ENCODE peak calls at places on chromosomes 2 and 18, in five cellular contexts. One of them, this sample, is unnamed.

GRCh38 chr2:9392895-9393757 is 30.2 kb downstream of the ITGB1BP1 start:
- DNase-seq in sigmoid colon: peak; percentile 38
- DNase-seq in neural progenitor cell: peak; percentile 38
- DNase-seq in GM19239: no peak
- DNase-seq in mesenchymal stem cell: peak; percentile 36
- DNase-seq in this sample: no peak

GRCh38 chr2:219541611-219542180 is 1.9 kb downstream of the CHPF start:
- DNase-seq in neural progenitor cell: peak; percentile 87
- DNase-seq in GM19239: peak; percentile 94
- DNase-seq in mesenchymal stem cell: peak; percentile 74
- DNase-seq in sigmoid colon: peak; percentile 83
- DNase-seq in this sample: peak; percentile 93

GRCh38 chr2:158204741-158205165 is 103.1 kb downstream of the UPP2 start:
- DNase-seq in mesenchymal stem cell: peak; percentile 80
- DNase-seq in sigmoid colon: no peak
- DNase-seq in neural progenitor cell: no peak
- DNase-seq in GM19239: no peak
- DNase-seq in this sample: no peak

GRCh38 chr2:205675861-205676516 is 6.3 kb upstream of the NRP2 start:
- DNase-seq in GM19239: no peak
- DNase-seq in sigmoid colon: no peak
- DNase-seq in neural progenitor cell: peak; percentile 67
- DNase-seq in mesenchymal stem cell: peak; percentile 79
- DNase-seq in this sample: no peak

GRCh38 chr2:129178356-129178755 is 801.1 kb upstream of the RAB6C start:
- DNase-seq in GM19239: no peak
- DNase-seq in neural progenitor cell: no peak
- DNase-seq in sigmoid colon: no peak
- DNase-seq in mesenchymal stem cell: no peak
- DNase-seq in this sample: no peak

GRCh38 chr2:225090746-225091145 is 48.5 kb upstream of the DOCK10 start:
- DNase-seq in mesenchymal stem cell: peak; percentile 8
- DNase-seq in neural progenitor cell: no peak
- DNase-seq in sigmoid colon: no peak
- DNase-seq in GM19239: no peak
- DNase-seq in this sample: no peak

GRCh38 chr2:25187729-25188350 is 19.5 kb upstream of the POMC start:
- DNase-seq in mesenchymal stem cell: no peak
- DNase-seq in sigmoid colon: no peak
- DNase-seq in neural progenitor cell: peak; percentile 44
- DNase-seq in GM19239: no peak
- DNase-seq in this sample: no peak

GRCh38 chr2:119491776-119492525 is 32.3 kb downstream of the SCTR start:
- DNase-seq in GM19239: no peak
- DNase-seq in neural progenitor cell: no peak
- DNase-seq in sigmoid colon: no peak
- DNase-seq in mesenchymal stem cell: peak; percentile 57
- DNase-seq in this sample: peak; percentile 44

GRCh38 chr2:207688597-207688996 is 22.8 kb upstream of the CCNYL1 start:
- DNase-seq in GM19239: no peak
- DNase-seq in neural progenitor cell: no peak
- DNase-seq in sigmoid colon: no peak
- DNase-seq in mesenchymal stem cell: no peak
- DNase-seq in this sample: no peak

GRCh38 chr18:55513199-55513598 is 74.8 kb downstream of the TCF4 start:
- DNase-seq in GM19239: no peak
- DNase-seq in sigmoid colon: no peak
- DNase-seq in neural progenitor cell: no peak
- DNase-seq in mesenchymal stem cell: peak; percentile 38
- DNase-seq in this sample: no peak

GRCh38 chr18:6004683-6005082 is 109.4 kb upstream of the TMEM200C start:
- DNase-seq in GM19239: no peak
- DNase-seq in mesenchymal stem cell: no peak
- DNase-seq in sigmoid colon: no peak
- DNase-seq in neural progenitor cell: no peak
- DNase-seq in this sample: no peak

GRCh38 chr2:7378642-7379041 is 461.4 kb downstream of the RNF144A start:
- DNase-seq in neural progenitor cell: no peak
- DNase-seq in mesenchymal stem cell: no peak
- DNase-seq in sigmoid colon: no peak
- DNase-seq in GM19239: no peak
- DNase-seq in this sample: no peak

GRCh38 chr2:28451793-28452533 is 43.9 kb upstream of the PLB1 start:
- DNase-seq in neural progenitor cell: no peak
- DNase-seq in mesenchymal stem cell: no peak
- DNase-seq in sigmoid colon: peak; percentile 60
- DNase-seq in GM19239: no peak
- DNase-seq in this sample: no peak

GRCh38 chr2:222892321-222892720 is 31.5 kb downstream of the ACSL3 start:
- DNase-seq in neural progenitor cell: no peak
- DNase-seq in sigmoid colon: no peak
- DNase-seq in mesenchymal stem cell: peak; percentile 82
- DNase-seq in GM19239: no peak
- DNase-seq in this sample: no peak

GRCh38 chr18:36269157-36269556 is 28.4 kb upstream of the FHOD3 start:
- DNase-seq in sigmoid colon: no peak
- DNase-seq in GM19239: no peak
- DNase-seq in mesenchymal stem cell: no peak
- DNase-seq in neural progenitor cell: no peak
- DNase-seq in this sample: no peak

GRCh38 chr18:79520473-79521390 is 125.0 kb downstream of the NFATC1 start:
- DNase-seq in neural progenitor cell: no peak
- DNase-seq in mesenchymal stem cell: no peak
- DNase-seq in sigmoid colon: no peak
- DNase-seq in GM19239: no peak
- DNase-seq in this sample: no peak

GRCh38 chr2:127552336-127552735 is 16.9 kb downstream of the MYO7B start:
- DNase-seq in GM19239: no peak
- DNase-seq in neural progenitor cell: no peak
- DNase-seq in sigmoid colon: no peak
- DNase-seq in mesenchymal stem cell: no peak
- DNase-seq in this sample: no peak

GRCh38 chr2:8412082-8412481 is 269.8 kb upstream of the ID2 start:
- DNase-seq in neural progenitor cell: no peak
- DNase-seq in sigmoid colon: no peak
- DNase-seq in mesenchymal stem cell: peak; percentile 42
- DNase-seq in GM19239: no peak
- DNase-seq in this sample: peak; percentile 81

GRCh38 chr2:102698369-102699111 is 63.3 kb upstream of the TMEM182 start:
- DNase-seq in mesenchymal stem cell: no peak
- DNase-seq in neural progenitor cell: no peak
- DNase-seq in GM19239: no peak
- DNase-seq in sigmoid colon: no peak
- DNase-seq in this sample: peak; percentile 75

GRCh38 chr2:110220193-110220564 is 7.8 kb upstream of the MTLN start:
- DNase-seq in sigmoid colon: no peak
- DNase-seq in GM19239: no peak
- DNase-seq in mesenchymal stem cell: no peak
- DNase-seq in neural progenitor cell: no peak
- DNase-seq in this sample: no peak

GRCh38 chr2:218387369-218388194 is 5.5 kb downstream of the SLC11A1 start:
- DNase-seq in sigmoid colon: peak; percentile 75
- DNase-seq in neural progenitor cell: peak; percentile 79
- DNase-seq in GM19239: no peak
- DNase-seq in mesenchymal stem cell: peak; percentile 96
- DNase-seq in this sample: peak; percentile 75

GRCh38 chr2:164737612-164738081 is 104.0 kb downstream of the COBLL1 start:
- DNase-seq in GM19239: no peak
- DNase-seq in mesenchymal stem cell: peak; percentile 66
- DNase-seq in neural progenitor cell: peak; percentile 83
- DNase-seq in sigmoid colon: peak; percentile 79
- DNase-seq in this sample: peak; percentile 62

GRCh38 chr2:48567671-48568070 is 37.7 kb downstream of the STON1 start:
- DNase-seq in mesenchymal stem cell: no peak
- DNase-seq in GM19239: no peak
- DNase-seq in neural progenitor cell: no peak
- DNase-seq in sigmoid colon: no peak
- DNase-seq in this sample: no peak

GRCh38 chr2:12819098-12819465 is 102.3 kb downstream of the TRIB2 start:
- DNase-seq in mesenchymal stem cell: peak; percentile 98
- DNase-seq in sigmoid colon: peak; percentile 94
- DNase-seq in neural progenitor cell: no peak
- DNase-seq in GM19239: no peak
- DNase-seq in this sample: peak; percentile 50

GRCh38 chr18:32707586-32707985 is 65.2 kb downstream of the KLHL14 start:
- DNase-seq in mesenchymal stem cell: peak; percentile 22
- DNase-seq in GM19239: no peak
- DNase-seq in sigmoid colon: no peak
- DNase-seq in neural progenitor cell: no peak
- DNase-seq in this sample: no peak

GRCh38 chr2:176170606-176171005 is 13.5 kb downstream of the HOXD3 start:
- DNase-seq in mesenchymal stem cell: no peak
- DNase-seq in neural progenitor cell: no peak
- DNase-seq in sigmoid colon: no peak
- DNase-seq in GM19239: no peak
- DNase-seq in this sample: no peak

GRCh38 chr18:80070825-80071224 is 36.6 kb downstream of the RBFA start:
- DNase-seq in mesenchymal stem cell: no peak
- DNase-seq in neural progenitor cell: no peak
- DNase-seq in sigmoid colon: no peak
- DNase-seq in GM19239: no peak
- DNase-seq in this sample: no peak

GRCh38 chr2:83196225-83196624 is 1262.9 kb downstream of the SUCLG1 start:
- DNase-seq in sigmoid colon: no peak
- DNase-seq in mesenchymal stem cell: peak; percentile 34
- DNase-seq in neural progenitor cell: peak; percentile 5
- DNase-seq in GM19239: no peak
- DNase-seq in this sample: no peak

GRCh38 chr2:23673830-23674679 is 252.9 kb downstream of the ATAD2B start:
- DNase-seq in sigmoid colon: no peak
- DNase-seq in mesenchymal stem cell: peak; percentile 18
- DNase-seq in neural progenitor cell: peak; percentile 76
- DNase-seq in GM19239: no peak
- DNase-seq in this sample: no peak

GRCh38 chr2:6577960-6578359 is 287.7 kb downstream of the CMPK2 start:
- DNase-seq in sigmoid colon: no peak
- DNase-seq in neural progenitor cell: no peak
- DNase-seq in GM19239: no peak
- DNase-seq in mesenchymal stem cell: no peak
- DNase-seq in this sample: no peak

GRCh38 chr2:217937446-217937845 is 65.3 kb downstream of the TNS1 start:
- DNase-seq in GM19239: no peak
- DNase-seq in sigmoid colon: no peak
- DNase-seq in neural progenitor cell: no peak
- DNase-seq in mesenchymal stem cell: no peak
- DNase-seq in this sample: no peak

GRCh38 chr2:42769583-42770287 is 5.8 kb upstream of the OXER1 start:
- DNase-seq in GM19239: no peak
- DNase-seq in sigmoid colon: no peak
- DNase-seq in neural progenitor cell: no peak
- DNase-seq in mesenchymal stem cell: no peak
- DNase-seq in this sample: no peak

GRCh38 chr2:85355073-85355410 is 473 bp downstream of the ELMOD3 start:
- DNase-seq in mesenchymal stem cell: no peak
- DNase-seq in sigmoid colon: no peak
- DNase-seq in GM19239: peak; percentile 10
- DNase-seq in neural progenitor cell: no peak
- DNase-seq in this sample: no peak

GRCh38 chr2:239690651-239691631 is 290.1 kb upstream of the HDAC4 start:
- DNase-seq in sigmoid colon: no peak
- DNase-seq in GM19239: no peak
- DNase-seq in mesenchymal stem cell: no peak
- DNase-seq in neural progenitor cell: no peak
- DNase-seq in this sample: no peak

GRCh38 chr18:34222025-34222395 is 2.7 kb downstream of the NOL4 start:
- DNase-seq in GM19239: no peak
- DNase-seq in sigmoid colon: no peak
- DNase-seq in mesenchymal stem cell: no peak
- DNase-seq in neural progenitor cell: peak; percentile 60
- DNase-seq in this sample: no peak

GRCh38 chr2:86435531-86435930 is 5.6 kb upstream of the KDM3A start:
- DNase-seq in sigmoid colon: no peak
- DNase-seq in mesenchymal stem cell: no peak
- DNase-seq in neural progenitor cell: no peak
- DNase-seq in GM19239: no peak
- DNase-seq in this sample: no peak

GRCh38 chr18:70422061-70422965 is 133.5 kb downstream of the SOCS6 start:
- DNase-seq in mesenchymal stem cell: peak; percentile 94
- DNase-seq in sigmoid colon: peak; percentile 84
- DNase-seq in GM19239: no peak
- DNase-seq in neural progenitor cell: no peak
- DNase-seq in this sample: peak; percentile 68

GRCh38 chr2:72900191-72900825 is 13.1 kb downstream of the SPR start:
- DNase-seq in neural progenitor cell: no peak
- DNase-seq in sigmoid colon: no peak
- DNase-seq in mesenchymal stem cell: no peak
- DNase-seq in GM19239: no peak
- DNase-seq in this sample: no peak

GRCh38 chr2:108367014-108367413 is 10.7 kb upstream of the SULT1C4 start:
- DNase-seq in neural progenitor cell: no peak
- DNase-seq in sigmoid colon: no peak
- DNase-seq in mesenchymal stem cell: no peak
- DNase-seq in GM19239: no peak
- DNase-seq in this sample: no peak

This sample was measured in transverse colon.